ENCODE peak calls at places on chromosomes 6 and 20, in five cellular contexts. A is ascending aorta, I is WERI-Rb-1, K is Panc1, J is heart left ventricle. Y is an unnamed sample.

GRCh38 chr6:105616521-105616920 is 213.6 kb upstream of the PREP start:
- DNase-seq in A (no peak), J (no peak), I (no peak), K (no peak), Y (peak)

GRCh38 chr20:2651772-2652723 is at the start of gene NOP56:
- DNase-seq in I (peak), J (peak), A (peak), K (no peak), Y (peak)

GRCh38 chr20:61364147-61364546 is 112.1 kb downstream of the CDH4 start:
- DNase-seq in I (no peak), A (no peak), J (no peak), K (no peak), Y (no peak)

GRCh38 chr6:25899123-25899522 is 25.1 kb upstream of the SLC17A3 start:
- DNase-seq in J (no peak), I (no peak), A (no peak), K (no peak), Y (peak)

GRCh38 chr6:38554700-38555413 is 84.9 kb downstream of the BTBD9 start:
- DNase-seq in A (no peak), J (no peak), K (no peak), I (no peak), Y (peak)

GRCh38 chr20:9036593-9036992 is 32.3 kb upstream of the PLCB4 start:
- DNase-seq in K (no peak), I (no peak), J (no peak), A (no peak), Y (no peak)

GRCh38 chr6:13425971-13426931 is 61.1 kb downstream of the GFOD1 start:
- DNase-seq in K (no peak), A (no peak), J (peak), I (no peak), Y (peak)

GRCh38 chr6:154921482-154921881 is 73.6 kb upstream of the TIAM2 start:
- DNase-seq in K (no peak), J (no peak), A (no peak), I (no peak), Y (no peak)

GRCh38 chr20:55561259-55561658 is 444.1 kb downstream of the CBLN4 start:
- DNase-seq in K (no peak), I (no peak), J (no peak), A (no peak), Y (no peak)

GRCh38 chr6:154648776-154649175 is 84.4 kb upstream of the SCAF8 start:
- DNase-seq in K (no peak), J (no peak), I (no peak), A (no peak), Y (no peak)

GRCh38 chr6:25652007-25652515 is at the start of gene SCGN:
- DNase-seq in J (peak), I (peak), A (no peak), K (no peak), Y (peak)

GRCh38 chr6:38871745-38872568 is 156.8 kb downstream of the DNAH8 start:
- DNase-seq in J (peak), K (peak), A (no peak), I (peak), Y (peak)

GRCh38 chr20:39874049-39874893 is 814.8 kb downstream of the MAFB start:
- DNase-seq in K (peak), J (peak), A (no peak), I (peak), Y (peak)

GRCh38 chr6:90421656-90422055 is 125.0 kb upstream of the BACH2 start:
- DNase-seq in J (no peak), A (no peak), I (no peak), K (no peak), Y (no peak)

GRCh38 chr6:37244430-37245310 is 12.9 kb upstream of the TBC1D22B start:
- DNase-seq in K (no peak), A (peak), J (peak), I (no peak), Y (peak)

GRCh38 chr6:797479-798077 is 104.6 kb upstream of the EXOC2 start:
- DNase-seq in J (no peak), K (peak), A (no peak), I (peak), Y (peak)

GRCh38 chr6:57303931-57304681 is 13.3 kb upstream of the PRIM2 start:
- DNase-seq in I (no peak), J (no peak), A (no peak), K (no peak), Y (peak)

GRCh38 chr20:32537657-32538525 is 47.2 kb downstream of the NOL4L start:
- DNase-seq in I (peak), J (peak), A (no peak), K (no peak), Y (no peak)

GRCh38 chr6:15977050-15977449 is 151.8 kb upstream of the MYLIP start:
- DNase-seq in K (no peak), I (no peak), A (no peak), J (no peak), Y (no peak)

GRCh38 chr6:134245691-134246090 is 72.2 kb downstream of the SGK1 start:
- DNase-seq in A (no peak), I (no peak), K (no peak), J (no peak), Y (no peak)

GRCh38 chr20:57653910-57654309 is 33.7 kb upstream of the ZBP1 start:
- DNase-seq in J (peak), K (no peak), A (no peak), I (no peak), Y (no peak)

GRCh38 chr20:19423892-19424620 is 211.6 kb downstream of the SLC24A3 start:
- DNase-seq in J (no peak), I (no peak), K (no peak), A (no peak), Y (no peak)

GRCh38 chr20:15297059-15297875 is 959.9 kb upstream of the FLRT3 start:
- DNase-seq in A (no peak), K (no peak), J (no peak), I (no peak), Y (no peak)

GRCh38 chr6:16760536-16761468 is at the start of gene ATXN1:
- DNase-seq in I (peak), K (no peak), J (peak), A (no peak), Y (peak)

GRCh38 chr20:10540636-10541493 is 105.8 kb downstream of the SLX4IP start:
- DNase-seq in J (no peak), I (no peak), K (no peak), A (no peak), Y (peak)

GRCh38 chr6:92114797-92115196 is 1304.6 kb downstream of the EPHA7 start:
- DNase-seq in I (no peak), A (no peak), K (no peak), J (no peak), Y (no peak)

GRCh38 chr6:44399991-44400390 is 12.5 kb downstream of the CDC5L start:
- DNase-seq in K (no peak), J (no peak), I (no peak), A (no peak), Y (peak)

GRCh38 chr6:160998217-160998616 is 6.6 kb downstream of the MAP3K4 start:
- DNase-seq in J (no peak), K (no peak), I (no peak), A (no peak), Y (no peak)

GRCh38 chr6:73514746-73515110 is 6.1 kb downstream of the EEF1A1 start:
- DNase-seq in A (no peak), J (no peak), I (no peak), K (no peak), Y (no peak)

GRCh38 chr6:1894954-1895353 is 285.2 kb downstream of the FOXC1 start:
- DNase-seq in K (no peak), I (no peak), A (no peak), J (no peak), Y (no peak)

GRCh38 chr6:153956807-153957206 is 82.2 kb upstream of the OPRM1 start:
- DNase-seq in A (no peak), J (no peak), K (no peak), I (no peak), Y (peak)

GRCh38 chr20:17636523-17637412 is 45.3 kb downstream of the RRBP1 start:
- DNase-seq in A (no peak), J (no peak), I (peak), K (no peak), Y (peak)

GRCh38 chr6:158611600-158612041 is 32.9 kb downstream of the DYNLT1 start:
- DNase-seq in I (no peak), J (no peak), K (no peak), A (no peak), Y (no peak)

GRCh38 chr20:17646209-17646717 is 35.8 kb downstream of the RRBP1 start:
- DNase-seq in A (no peak), K (no peak), I (no peak), J (no peak), Y (no peak)

GRCh38 chr6:165668951-165669350 is 5.9 kb upstream of the PDE10A start:
- DNase-seq in A (no peak), K (no peak), I (no peak), J (no peak), Y (peak)

GRCh38 chr6:31128093-31128676 is 7.9 kb upstream of the CDSN start:
- DNase-seq in J (no peak), A (no peak), I (peak), K (no peak), Y (peak)

GRCh38 chr20:44796311-44796710 is 14.0 kb downstream of the RIMS4 start:
- DNase-seq in J (no peak), K (no peak), A (no peak), I (no peak), Y (no peak)

GRCh38 chr6:69732640-69733039 is 64.2 kb downstream of the LMBRD1 start:
- DNase-seq in A (no peak), J (no peak), K (peak), I (no peak), Y (peak)

GRCh38 chr20:58754584-58754983 is 62.0 kb downstream of the NPEPL1 start:
- DNase-seq in A (no peak), K (no peak), I (no peak), J (no peak), Y (no peak)

GRCh38 chr20:50992733-50993457 is 30.0 kb downstream of the KCNG1 start:
- DNase-seq in A (no peak), K (no peak), I (peak), J (no peak), Y (peak)

DNA sequence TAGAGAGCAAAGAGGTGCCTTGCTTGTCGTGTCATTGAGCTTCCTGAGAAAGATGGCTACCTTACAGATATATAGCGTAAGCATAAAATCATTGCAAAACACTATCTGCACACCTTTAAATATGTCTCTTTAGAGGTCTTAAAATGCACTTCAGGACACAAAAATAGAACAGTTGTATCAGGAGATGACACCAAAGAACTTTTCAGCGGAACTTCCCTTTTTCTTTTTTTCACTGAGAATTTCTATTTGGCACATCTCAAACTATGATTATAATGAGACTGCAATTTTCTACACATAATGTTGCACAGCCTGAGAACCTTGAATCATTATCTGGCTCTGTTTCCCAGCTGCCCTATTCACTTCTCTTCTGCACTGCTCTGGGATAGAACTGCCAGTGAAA is 382.4 kb downstream of the UTRN start:
- DNase-seq in K (no peak), I (no peak), J (no peak), A (no peak), Y (no peak)
- TF ChIP-seq CTCF in K (no peak), I (no peak), J (no peak), A (no peak), Y (no peak)

GRCh38 chr6:40330301-40330721 is 256.9 kb downstream of the LRFN2 start:
- DNase-seq in I (peak), A (no peak), J (no peak), K (no peak), Y (no peak)

GRCh38 chr6:40326689-40327404 is 260.3 kb downstream of the LRFN2 start:
- DNase-seq in I (no peak), A (no peak), K (no peak), J (no peak), Y (no peak)

GRCh38 chr6:40325791-40326190 is 261.4 kb downstream of the LRFN2 start:
- DNase-seq in A (no peak), J (no peak), I (no peak), K (no peak), Y (no peak)

GRCh38 chr6:40328376-40328987 is 258.7 kb downstream of the LRFN2 start:
- DNase-seq in J (no peak), K (no peak), A (no peak), I (peak), Y (no peak)

GRCh38 chr6:40328988-40329545 is 258.1 kb downstream of the LRFN2 start:
- DNase-seq in J (no peak), A (no peak), K (no peak), I (peak), Y (no peak)
- H3K4me3 ChIP-seq in J (no peak), A (no peak), K (no peak), I (no peak), Y (no peak)

DNA sequence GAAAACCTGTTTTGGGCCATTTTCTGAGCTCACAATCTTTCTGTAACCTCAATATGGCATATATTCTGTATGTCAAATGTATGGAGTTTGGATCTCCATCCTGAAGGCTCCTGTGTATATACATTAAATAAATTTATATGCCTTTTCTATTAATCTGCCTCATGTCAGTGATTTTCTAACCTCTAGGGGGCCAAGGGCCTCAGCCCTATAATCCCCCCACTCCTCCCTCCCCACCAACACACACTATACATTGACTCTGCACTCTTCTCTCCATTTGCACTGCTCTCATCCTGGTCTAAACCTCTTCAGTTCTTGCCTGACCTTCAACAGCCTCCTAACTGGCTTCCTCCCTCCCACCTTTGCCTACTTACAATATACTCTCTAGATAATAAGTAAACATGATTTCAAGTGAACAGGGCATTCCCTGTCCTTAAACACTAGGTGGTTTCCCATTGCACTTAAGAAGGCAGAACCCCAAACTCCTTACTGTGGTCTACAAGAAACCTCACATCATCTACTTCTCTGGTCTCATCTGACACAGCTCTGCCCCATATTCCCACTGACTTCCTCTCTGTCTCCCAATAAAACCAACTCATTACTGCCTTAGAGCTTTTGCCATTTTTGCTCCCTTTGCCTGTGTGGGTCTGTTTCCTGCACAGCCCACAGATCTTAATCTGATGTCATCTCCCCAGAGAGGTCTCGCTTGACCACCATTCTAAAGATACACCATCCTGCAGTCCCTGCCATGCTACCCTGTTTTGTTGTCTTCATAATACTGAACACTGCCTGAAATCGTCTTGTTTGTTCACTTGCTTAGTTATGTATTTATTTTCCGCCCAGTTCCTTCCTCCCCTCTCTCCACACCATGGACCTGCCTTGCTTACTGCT is 213.7 kb downstream of the SYNE1 start:
- DNase-seq in K (no peak), J (no peak), A (no peak), I (no peak), Y (no peak)
- TF ChIP-seq CTCF in K (no peak), J (no peak), A (no peak), I (peak), Y (no peak)

GRCh38 chr6:138456393-138456775 is 42.9 kb downstream of the NHSL1 start:
- DNase-seq in J (no peak), K (no peak), A (no peak), I (no peak), Y (no peak)

GRCh38 chr6:138451043-138451442 is 47.0 kb downstream of the HEBP2 start:
- DNase-seq in A (no peak), K (no peak), I (no peak), J (no peak), Y (no peak)

GRCh38 chr6:138450445-138450844 is 46.4 kb downstream of the HEBP2 start:
- DNase-seq in A (no peak), K (no peak), J (no peak), I (no peak), Y (no peak)

GRCh38 chr6:138454976-138455706 is 44.2 kb downstream of the NHSL1 start:
- DNase-seq in K (no peak), A (no peak), I (no peak), J (no peak), Y (peak)

DNA sequence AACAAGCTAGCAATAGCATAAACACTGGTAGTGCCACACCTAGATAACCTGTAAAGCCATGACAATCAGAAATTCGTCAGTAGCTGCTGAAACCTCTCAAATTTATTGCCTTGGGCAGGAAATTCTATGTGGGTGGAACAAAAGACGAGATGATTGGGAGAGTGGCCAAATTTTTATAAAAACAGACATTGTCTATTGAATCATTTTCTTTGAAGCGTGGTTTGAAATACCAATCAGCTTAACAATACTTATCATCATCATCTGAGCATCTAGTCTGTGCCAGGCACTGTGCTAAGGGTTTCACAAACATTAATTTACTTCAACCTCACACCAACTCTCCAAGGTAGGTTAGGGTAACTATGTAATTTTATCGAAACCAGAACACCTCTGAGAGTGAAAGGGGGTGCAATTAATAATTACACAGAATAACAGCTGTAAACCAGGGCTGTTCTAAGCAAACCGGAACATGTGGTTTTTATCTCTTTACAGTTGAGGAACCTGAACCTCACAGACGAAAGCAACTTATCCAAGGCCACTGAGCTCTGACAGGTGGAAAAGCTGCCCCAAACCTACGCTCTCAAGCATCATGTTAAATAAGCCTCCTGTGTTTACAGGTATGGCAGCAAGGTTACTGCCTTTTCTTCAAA is 43.4 kb downstream of the NHSL1 start:
- DNase-seq in K (no peak), A (no peak), J (no peak), I (no peak), Y (peak)
- H3K4me3 ChIP-seq in K (no peak), A (no peak), J (peak), I (no peak), Y (no peak)

GRCh38 chr6:149862901-149863595 is 1.1 kb downstream of the LRP11 start:
- DNase-seq in I (peak), A (no peak), K (no peak), J (peak), Y (peak)
- TF ChIP-seq CTCF in I (no peak), A (no peak), K (no peak), J (no peak), Y (no peak)

GRCh38 chr6:35498407-35499045 is 1.6 kb upstream of the TEAD3 start:
- DNase-seq in I (peak), A (no peak), K (no peak), J (no peak), Y (no peak)

GRCh38 chr6:35499372-35499771 is 2.5 kb upstream of the TEAD3 start:
- DNase-seq in A (no peak), I (no peak), K (no peak), J (no peak), Y (no peak)

GRCh38 chr6:35500782-35501181 is 3.9 kb upstream of the TEAD3 start:
- DNase-seq in K (peak), I (peak), J (no peak), A (no peak), Y (no peak)

GRCh38 chr6:35503534-35503933 is 6.7 kb upstream of the TEAD3 start:
- DNase-seq in A (no peak), J (no peak), I (no peak), K (no peak), Y (no peak)

DNA sequence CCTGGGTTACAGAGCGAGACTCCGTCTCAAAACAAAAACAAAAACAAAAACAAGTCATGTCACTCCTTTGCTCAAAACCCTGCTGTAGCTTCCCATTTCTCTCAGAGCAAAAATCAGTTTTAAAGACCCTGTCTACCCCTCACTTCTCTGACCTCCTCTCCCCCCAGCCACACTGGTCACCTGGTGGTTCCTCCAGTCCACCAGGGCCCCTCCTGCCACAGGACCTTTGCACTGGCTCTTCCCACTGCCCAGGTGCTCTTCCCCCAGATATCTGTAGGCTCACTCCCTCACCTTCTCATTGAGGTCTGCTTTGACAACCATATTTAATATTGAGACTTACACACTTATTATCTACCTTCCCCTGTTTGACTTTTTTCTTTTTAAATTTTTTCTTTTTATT is 4.9 kb upstream of the TEAD3 start:
- DNase-seq in J (no peak), A (no peak), I (no peak), K (no peak), Y (no peak)
- H3K4me3 ChIP-seq in J (no peak), A (no peak), I (no peak), K (no peak), Y (no peak)

GRCh38 chr6:10424005-10424404 is 9.1 kb upstream of the TFAP2A start:
- DNase-seq in J (no peak), I (peak), A (no peak), K (no peak), Y (no peak)
- TF ChIP-seq CTCF in J (no peak), I (peak), A (no peak), K (peak), Y (no peak)

GRCh38 chr20:4720121-4720976 is 1.4 kb upstream of the PRND start:
- DNase-seq in J (peak), A (peak), K (peak), I (peak), Y (peak)
- H3K4me3 ChIP-seq in J (no peak), A (no peak), K (no peak), I (no peak), Y (no peak)

Y was measured in cardiac fibroblast.